ENCODE peak calls at places on chromosomes 16 and 17, in eight cellular contexts. W is activated T-cell treated with anti-CD3 and anti-CD28 coated beads for 1 hour; V is activated CD4-positive, alpha-beta T cell treated with anti-CD3 and anti-CD28 coated beads, Interleukin-2, amount 10 ng/mL, durations not matched to agents 7 days and 5 days; G is cardiac muscle cell; X is NCI-H345; P is stimulated activated naive CD4-positive, alpha-beta T cell; J is trophoblast cell; H is iPS-NIHi11. M is an unnamed sample.
A peak's percentile ranks its signal among the peaks of the same experiment; 100 is the strongest.

GRCh38 chr17:1977583-1978395 is 47.3 kb downstream of the RTN4RL1 start:
- DNase-seq in X (peak; percentile 15), G (no peak), V (peak; percentile 8), W (no peak), H (peak; percentile 88), J (no peak), P (no peak), M (no peak)

GRCh38 chr17:17567114-17567513 is 24.4 kb downstream of the PEMT start:
- DNase-seq in X (no peak), P (no peak), J (no peak), G (no peak), H (no peak), W (no peak), V (no peak), M (no peak)

GRCh38 chr17:40453881-40454630 is 10.8 kb downstream of the IGFBP4 start:
- DNase-seq in V (no peak), H (no peak), W (no peak), J (no peak), P (no peak), G (no peak), X (no peak), M (no peak)

GRCh38 chr17:72465191-72466024 is 344.6 kb downstream of the SOX9 start:
- DNase-seq in G (peak; percentile 64), X (peak; percentile 84), V (no peak), J (peak; percentile 98), W (no peak), P (no peak), H (peak; percentile 55), M (no peak)

GRCh38 chr16:11205754-11206459 is 50.1 kb downstream of the SOCS1 start:
- DNase-seq in V (no peak), P (no peak), W (no peak), G (peak; percentile 80), J (no peak), H (no peak), X (no peak), M (no peak)

GRCh38 chr17:53353919-53354351 is 468.8 kb upstream of the KIF2B start:
- DNase-seq in J (no peak), X (peak; percentile 89), H (no peak), V (no peak), P (no peak), W (no peak), G (peak; percentile 6), M (peak; percentile 76)

GRCh38 chr17:21210411-21211076 is 3.4 kb downstream of the TMEM11 start:
- DNase-seq in V (no peak), W (no peak), J (no peak), X (no peak), H (no peak), P (no peak), G (no peak), M (peak; percentile 94)

GRCh38 chr17:57965521-57966160 is 10.4 kb upstream of the CUEDC1 start:
- DNase-seq in H (no peak), V (no peak), X (no peak), P (no peak), G (no peak), W (no peak), J (no peak), M (no peak)

GRCh38 chr16:29306201-29306600 is 100.3 kb downstream of the NPIPB11 start:
- DNase-seq in P (no peak), X (no peak), G (no peak), H (no peak), V (no peak), W (no peak), J (no peak), M (no peak)

GRCh38 chr17:17186551-17187505 is 19.3 kb downstream of the PLD6 start:
- DNase-seq in J (no peak), H (no peak), X (no peak), V (no peak), P (no peak), W (no peak), G (peak; percentile 29), M (no peak)

GRCh38 chr17:20935740-20936139 is 107.1 kb downstream of the USP22 start:
- DNase-seq in G (peak; percentile 81), J (no peak), H (no peak), X (no peak), W (no peak), P (no peak), V (no peak), M (no peak)

GRCh38 chr17:27870345-27870744 is 22.8 kb downstream of the LYRM9 start:
- DNase-seq in X (no peak), V (no peak), H (no peak), J (no peak), P (no peak), W (no peak), G (no peak), M (no peak)

GRCh38 chr16:86375370-86375769 is 135.0 kb upstream of the FOXF1 start:
- DNase-seq in H (no peak), J (no peak), X (no peak), G (peak; percentile 68), W (no peak), P (no peak), V (no peak), M (no peak)

GRCh38 chr16:9323170-9323569 is 231.7 kb downstream of the HAPSTR1 start:
- DNase-seq in W (no peak), P (no peak), X (no peak), V (no peak), G (no peak), H (no peak), J (no peak), M (no peak)

GRCh38 chr17:38922538-38923291 is 2.7 kb upstream of the LASP1NB start:
- DNase-seq in H (peak; percentile 51), X (peak; percentile 75), J (no peak), P (no peak), G (peak; percentile 90), W (no peak), V (no peak), M (no peak)

GRCh38 chr17:73541111-73541510 is 103.1 kb downstream of the SDK2 start:
- DNase-seq in J (no peak), W (no peak), G (no peak), P (no peak), V (no peak), H (no peak), X (no peak), M (peak; percentile 55)

GRCh38 chr17:30274887-30275286 is 16.9 kb downstream of the BLMH start:
- DNase-seq in V (no peak), P (no peak), H (no peak), J (no peak), X (no peak), G (no peak), W (no peak), M (no peak)

GRCh38 chr16:85422374-85423185 is 190.5 kb upstream of the GSE1 start:
- DNase-seq in V (no peak), H (no peak), X (peak; percentile 67), J (no peak), W (no peak), P (no peak), G (no peak), M (no peak)

GRCh38 chr16:8753411-8754054 is 43.9 kb downstream of the TMEM186 start:
- DNase-seq in V (no peak), H (no peak), X (no peak), P (no peak), W (no peak), J (no peak), G (no peak), M (no peak)

GRCh38 chr17:58318627-58319180 is 9.9 kb downstream of the TSPOAP1 start:
- DNase-seq in W (no peak), G (no peak), P (no peak), V (no peak), H (no peak), J (no peak), X (no peak), M (no peak)

GRCh38 chr16:10205688-10206087 is 23.5 kb upstream of the GRIN2A start:
- DNase-seq in W (no peak), P (no peak), G (no peak), X (no peak), H (no peak), V (no peak), J (no peak), M (no peak)

GRCh38 chr17:3260600-3260999 is 37.6 kb downstream of the OR3A1 start:
- DNase-seq in G (no peak), P (no peak), W (no peak), X (no peak), V (no peak), J (no peak), H (no peak), M (no peak)

GRCh38 chr17:47057831-47058230 is 78.8 kb upstream of the RPRML start:
- DNase-seq in X (no peak), W (no peak), P (no peak), H (no peak), J (no peak), G (no peak), V (no peak), M (no peak)

GRCh38 chr17:33647976-33648375 is 354.9 kb upstream of the ASIC2 start:
- DNase-seq in G (peak; percentile 7), J (peak; percentile 59), V (no peak), W (no peak), X (no peak), P (no peak), H (peak; percentile 33), M (no peak)

GRCh38 chr17:745406-745805 is 6.7 kb downstream of the GEMIN4 start:
- DNase-seq in H (no peak), J (no peak), G (no peak), V (no peak), X (no peak), P (no peak), W (no peak), M (no peak)

GRCh38 chr16:88651276-88651988 is 579 bp upstream of the CYBA start:
- DNase-seq in P (peak; percentile 70), X (no peak), G (no peak), J (no peak), H (peak; percentile 65), V (peak; percentile 84), W (peak; percentile 48), M (no peak)

GRCh38 chr17:17172990-17173389 is 33.1 kb downstream of the PLD6 start:
- DNase-seq in V (no peak), G (no peak), W (no peak), P (no peak), X (no peak), H (no peak), J (no peak), M (no peak)

GRCh38 chr17:49629447-49629846 is 48.5 kb downstream of the SPOP start:
- DNase-seq in P (no peak), G (peak; percentile 31), H (no peak), X (no peak), V (no peak), J (peak; percentile 30), W (no peak), M (no peak)

GRCh38 chr17:73595068-73595865 is 49.0 kb downstream of the SDK2 start:
- DNase-seq in G (peak; percentile 26), J (no peak), V (peak; percentile 38), W (no peak), P (peak; percentile 15), H (peak; percentile 94), X (peak; percentile 47), M (no peak)

GRCh38 chr17:1301546-1301945 is 22.1 kb downstream of the TRARG1 start:
- DNase-seq in V (no peak), X (no peak), P (no peak), H (no peak), W (no peak), G (no peak), J (no peak), M (no peak)

GRCh38 chr16:57039148-57039812 is 49.9 kb downstream of the NLRC5 start:
- DNase-seq in H (no peak), V (peak; percentile 51), P (peak; percentile 50), X (no peak), J (no peak), G (peak; percentile 93), W (no peak), M (no peak)

GRCh38 chr16:29023279-29024278 is 38.7 kb downstream of the LAT start:
- DNase-seq in V (no peak), X (no peak), J (peak; percentile 6), P (no peak), G (no peak), H (no peak), W (no peak), M (no peak)

GRCh38 chr16:50719401-50720337 is 22.2 kb upstream of the CYLD start:
- DNase-seq in P (peak; percentile 43), G (no peak), J (no peak), H (peak; percentile 46), W (no peak), V (no peak), X (no peak), M (no peak)

GRCh38 chr16:1450841-1451240 is 6.5 kb upstream of the CCDC154 start:
- DNase-seq in X (no peak), J (no peak), V (no peak), G (no peak), H (no peak), P (no peak), W (no peak), M (no peak)